ENCODE peak calls at places on chromosomes 13 and 19, in eight cellular contexts. K, P, R, U, N, H, E and B are unnamed samples.

GRCh38 chr13:78326608-78327007 is 276.7 kb downstream of the POU4F1 start:
- DNase-seq in U (no peak), R (peak), E (no peak), H (no peak), K (no peak), N (peak), P (no peak), B (no peak)

GRCh38 chr13:42752731-42753130 is 28.7 kb upstream of the FAM216B start:
- DNase-seq in K (no peak), H (no peak), N (no peak), U (no peak), R (no peak), E (no peak), P (no peak), B (no peak)

GRCh38 chr13:58721273-58721672 is 1089.7 kb downstream of the PCDH17 start:
- DNase-seq in P (no peak), R (no peak), E (no peak), K (no peak), H (no peak), U (no peak), N (no peak), B (no peak)

GRCh38 chr13:59665736-59666135 is 498.0 kb downstream of the DIAPH3 start:
- DNase-seq in P (no peak), N (no peak), U (no peak), K (no peak), E (no peak), R (no peak), H (no peak), B (no peak)

GRCh38 chr13:42478531-42479156 is 95.3 kb upstream of the TNFSF11 start:
- DNase-seq in E (no peak), R (peak), U (no peak), P (no peak), K (no peak), H (peak), N (peak), B (no peak)

GRCh38 chr19:10555613-10555979 is 10.2 kb downstream of the KRI1 start:
- DNase-seq in N (no peak), H (no peak), K (no peak), U (no peak), R (no peak), P (no peak), E (no peak), B (no peak)

GRCh38 chr19:33241530-33242101 is 16.0 kb upstream of the SLC7A10 start:
- DNase-seq in N (no peak), U (no peak), R (peak), P (no peak), H (no peak), E (peak), K (no peak), B (no peak)

GRCh38 chr13:113023694-113024430 is 54.8 kb downstream of the MCF2L start:
- DNase-seq in R (no peak), U (no peak), P (no peak), E (no peak), K (no peak), H (no peak), N (no peak), B (no peak)

GRCh38 chr13:60591348-60591747 is 194.3 kb downstream of the TDRD3 start:
- DNase-seq in H (no peak), P (no peak), K (no peak), E (no peak), N (peak), R (no peak), U (no peak), B (no peak)

GRCh38 chr13:113647351-113648217 is 10.4 kb downstream of the ATP4B start:
- DNase-seq in R (no peak), E (no peak), P (peak), K (peak), H (no peak), U (peak), N (no peak), B (peak)

GRCh38 chr19:42455621-42456081 is 12.9 kb upstream of the CXCL17 start:
- DNase-seq in U (no peak), K (no peak), E (no peak), N (no peak), H (no peak), R (no peak), P (no peak), B (no peak)